ENCODE peak calls at places on chromosome 7, in five cellular contexts. L is body of pancreas, R is adrenal gland, Y is heart left ventricle, W is GM12878. B is an unnamed sample.

GRCh38 chr7:64400401-64400800 is 86.6 kb downstream of the ZNF736 start:
- DNase-seq in R (no peak), Y (no peak), W (no peak), L (no peak), B (no peak)

GRCh38 chr7:44912775-44913347 is 27.5 kb upstream of the PURB start:
- DNase-seq in Y (no peak), W (no peak), R (no peak), L (peak), B (no peak)

GRCh38 chr7:139739863-139740597 is 37.8 kb downstream of the HIPK2 start:
- DNase-seq in L (peak), W (no peak), R (no peak), Y (peak), B (no peak)

GRCh38 chr7:46705416-46706255 is 784.6 kb upstream of the IGFBP3 start:
- DNase-seq in L (no peak), W (no peak), R (no peak), Y (no peak), B (no peak)

GRCh38 chr7:95672434-95672833 is 76.1 kb upstream of the PDK4 start:
- DNase-seq in R (no peak), L (no peak), Y (no peak), W (no peak), B (no peak)

GRCh38 chr7:118590107-118590506 is 365.6 kb downstream of the ANKRD7 start:
- DNase-seq in R (no peak), Y (no peak), L (no peak), W (no peak), B (peak)

GRCh38 chr7:38744746-38745145 is 113.6 kb upstream of the AMPH start:
- DNase-seq in W (no peak), R (no peak), L (no peak), Y (no peak), B (no peak)

GRCh38 chr7:36154255-36155212 is 1.5 kb downstream of the EEPD1 start:
- DNase-seq in Y (peak), L (no peak), R (peak), W (no peak), B (no peak)

GRCh38 chr7:27031289-27032172 is 64.3 kb downstream of the HOXA1 start:
- DNase-seq in Y (no peak), L (no peak), W (peak), R (no peak), B (peak)

GRCh38 chr7:70582921-70583895 is 548.7 kb upstream of the GALNT17 start:
- DNase-seq in R (no peak), W (no peak), L (no peak), Y (no peak), B (no peak)

GRCh38 chr7:152899482-152900166 is 140.1 kb downstream of the ACTR3B start:
- DNase-seq in L (peak), R (no peak), Y (no peak), W (no peak), B (no peak)

GRCh38 chr7:88224596-88225275 is 4.9 kb upstream of the SRI start:
- DNase-seq in W (no peak), Y (no peak), L (no peak), R (no peak), B (peak)

GRCh38 chr7:727104-727805 is at the start of gene PRKAR1B:
- DNase-seq in W (no peak), R (no peak), Y (peak), L (peak), B (peak)

GRCh38 chr7:1520574-1521234 is 9.8 kb upstream of the MAFK start:
- DNase-seq in W (no peak), L (no peak), R (no peak), Y (no peak), B (no peak)

GRCh38 chr7:1861799-1862458 is 191.9 kb downstream of the ELFN1 start:
- DNase-seq in Y (no peak), L (no peak), W (no peak), R (no peak), B (no peak)

GRCh38 chr7:13770305-13770704 is 219.2 kb downstream of the ETV1 start:
- DNase-seq in L (no peak), R (no peak), Y (no peak), W (no peak), B (no peak)

GRCh38 chr7:123460616-123461015 is 73.8 kb downstream of the IQUB start:
- DNase-seq in R (no peak), W (no peak), Y (no peak), L (no peak), B (no peak)

GRCh38 chr7:132518102-132518838 is 58.0 kb downstream of the PLXNA4 start:
- DNase-seq in L (no peak), Y (no peak), W (no peak), R (no peak), B (peak)

GRCh38 chr7:106883627-106884026 is 18.5 kb downstream of the PIK3CG start:
- DNase-seq in Y (no peak), W (peak), L (no peak), R (no peak), B (no peak)

GRCh38 chr7:32427769-32428291 is 62.4 kb downstream of the LSM5 start:
- DNase-seq in W (no peak), Y (peak), R (peak), L (peak), B (peak)

DNA sequence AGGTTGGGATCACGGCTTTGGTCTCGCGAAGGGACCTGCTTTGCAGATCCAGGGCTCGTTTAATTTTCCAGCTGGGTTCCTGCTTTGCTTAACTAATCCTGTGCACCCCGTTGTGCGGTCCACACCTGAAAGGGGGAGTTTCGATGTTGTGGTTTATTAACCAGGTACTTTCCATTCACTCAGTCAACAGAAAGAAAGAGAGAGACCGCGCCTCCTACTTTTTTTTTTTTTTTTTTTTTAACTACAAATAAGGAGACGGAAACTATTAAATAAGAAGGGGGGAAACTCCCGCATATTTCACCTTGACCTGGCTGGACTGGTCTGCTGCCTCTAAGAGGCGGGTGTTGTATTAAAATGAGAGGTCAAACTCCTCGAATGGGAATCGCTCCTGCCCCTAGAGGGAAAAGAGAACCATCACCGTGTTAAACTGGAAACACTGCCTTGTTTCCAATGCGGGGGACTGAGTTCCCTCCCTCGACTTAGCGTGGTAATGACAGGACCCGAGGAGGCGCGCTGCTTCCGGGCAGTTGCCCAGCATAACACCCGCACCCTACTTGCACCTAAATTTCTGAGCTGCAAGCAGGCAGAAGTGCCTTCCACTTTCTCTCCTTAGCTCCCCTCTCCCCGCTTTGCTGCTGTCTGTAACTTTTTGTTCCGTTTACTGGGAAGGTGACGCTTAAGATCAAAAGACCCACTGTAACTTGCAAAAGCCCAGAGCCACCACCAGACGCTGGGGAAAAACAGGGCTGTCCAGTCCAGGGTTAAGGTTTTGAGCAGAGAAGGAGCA is 1.1 kb upstream of the ITGB8 start:
- DNase-seq in Y (peak), W (peak), L (peak), R (peak), B (peak)
- TF ChIP-seq POLR2A in Y (no peak), W (no peak), L (peak), R (peak), B (no peak)

GRCh38 chr7:127585044-127585953 is at the start of gene GCC1:
- DNase-seq in L (peak), R (peak), W (peak), Y (peak), B (peak)
- TF ChIP-seq POLR2A in L (peak), R (peak), W (peak), Y (no peak), B (peak)

DNA sequence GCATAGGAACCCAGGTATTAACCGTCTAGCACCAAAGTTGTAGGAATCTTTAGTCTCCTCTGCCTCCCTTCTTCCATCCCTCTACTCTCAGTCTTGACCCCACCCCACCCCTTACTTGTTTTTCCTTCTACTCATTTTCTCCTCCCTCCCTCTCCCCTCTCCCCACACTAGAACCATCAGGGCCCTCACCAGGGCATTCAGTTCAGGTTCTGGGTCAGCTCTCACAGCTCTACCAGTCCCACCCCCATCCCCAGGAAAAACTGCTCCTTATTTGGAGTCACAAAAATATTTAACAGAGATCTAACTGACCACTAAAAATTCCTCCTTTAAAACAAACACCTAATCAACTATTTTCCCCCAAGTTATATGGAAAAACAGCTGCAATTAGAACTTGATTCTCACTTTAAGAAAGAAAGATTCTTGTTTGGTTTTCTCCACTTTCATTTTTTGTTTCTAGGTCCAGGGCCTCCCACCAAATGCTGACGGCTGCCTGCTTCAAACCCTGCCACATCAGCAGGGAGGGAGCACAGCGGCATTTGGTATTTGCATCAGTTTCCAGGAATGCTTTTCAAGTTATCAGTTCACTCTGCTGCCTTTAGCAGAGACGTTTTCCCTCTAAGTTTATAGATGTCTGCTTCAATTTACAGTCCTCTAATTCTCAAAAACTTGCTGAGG is 2.8 kb upstream of the COL1A2 start:
- DNase-seq in L (no peak), R (no peak), Y (peak), W (no peak), B (no peak)
- TF ChIP-seq POLR2A in L (no peak), R (no peak), Y (no peak), W (no peak), B (no peak)

DNA sequence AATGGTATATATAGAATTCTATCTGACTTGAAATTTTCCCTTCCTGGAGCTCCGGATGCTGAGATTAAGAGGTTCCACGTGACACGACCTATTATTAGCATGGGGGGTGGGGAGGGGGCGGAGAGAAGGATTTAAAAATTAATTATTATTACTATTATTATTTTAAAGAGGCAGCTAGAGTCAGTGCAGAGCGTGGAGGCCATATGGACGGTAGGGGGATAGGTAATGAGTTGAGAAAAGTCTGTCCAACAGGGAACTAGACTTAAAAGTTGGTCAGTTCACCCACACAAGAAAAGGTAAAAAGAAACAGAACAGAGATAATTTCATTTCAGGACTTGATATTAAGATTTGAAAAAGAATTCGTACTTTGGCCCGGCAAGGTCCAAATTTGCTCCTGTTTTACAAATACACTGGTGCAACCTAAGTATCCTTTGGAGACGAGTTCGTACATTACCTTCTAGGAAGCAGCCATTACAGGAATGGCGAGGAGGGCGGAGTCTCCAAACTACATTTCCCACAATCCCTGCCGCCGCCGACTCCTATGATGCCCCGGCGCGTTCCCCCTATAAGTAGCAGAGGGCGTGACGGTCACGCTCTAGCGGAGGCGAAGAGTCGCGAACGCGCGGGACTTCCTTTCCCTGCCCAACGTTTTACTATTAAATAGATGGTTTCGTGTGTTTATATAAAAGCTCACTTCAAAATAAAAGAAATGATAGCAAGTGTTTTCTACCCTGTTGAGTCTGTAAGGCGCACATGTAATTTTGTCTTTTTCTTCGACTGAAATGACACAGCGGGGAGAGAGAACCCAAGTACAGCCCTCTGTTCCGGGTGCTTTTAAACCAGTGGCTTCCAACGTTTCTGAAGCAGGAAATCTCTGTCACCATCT is at the start of gene SMIM30:
- DNase-seq in W (peak), L (peak), R (peak), Y (peak), B (peak)
- TF ChIP-seq POLR2A in W (peak), L (peak), R (peak), Y (peak), B (peak)

GRCh38 chr7:73522081-73522818 is at the start of gene BAZ1B:
- DNase-seq in W (peak), L (peak), R (peak), Y (peak), B (peak)
- TF ChIP-seq POLR2A in W (peak), L (peak), R (no peak), Y (peak), B (peak)

GRCh38 chr7:40147371-40148246 is 12.8 kb downstream of the SUGCT start:
- DNase-seq in Y (no peak), W (no peak), L (no peak), R (no peak), B (no peak)

GRCh38 chr7:40151504-40151903 is 16.7 kb downstream of the SUGCT start:
- DNase-seq in L (no peak), R (no peak), W (no peak), Y (no peak), B (no peak)

GRCh38 chr7:40148671-40149070 is 13.9 kb downstream of the SUGCT start:
- DNase-seq in Y (no peak), L (no peak), W (no peak), R (no peak), B (peak)
- TF ChIP-seq POLR2A in Y (no peak), L (no peak), W (no peak), R (no peak), B (no peak)

DNA sequence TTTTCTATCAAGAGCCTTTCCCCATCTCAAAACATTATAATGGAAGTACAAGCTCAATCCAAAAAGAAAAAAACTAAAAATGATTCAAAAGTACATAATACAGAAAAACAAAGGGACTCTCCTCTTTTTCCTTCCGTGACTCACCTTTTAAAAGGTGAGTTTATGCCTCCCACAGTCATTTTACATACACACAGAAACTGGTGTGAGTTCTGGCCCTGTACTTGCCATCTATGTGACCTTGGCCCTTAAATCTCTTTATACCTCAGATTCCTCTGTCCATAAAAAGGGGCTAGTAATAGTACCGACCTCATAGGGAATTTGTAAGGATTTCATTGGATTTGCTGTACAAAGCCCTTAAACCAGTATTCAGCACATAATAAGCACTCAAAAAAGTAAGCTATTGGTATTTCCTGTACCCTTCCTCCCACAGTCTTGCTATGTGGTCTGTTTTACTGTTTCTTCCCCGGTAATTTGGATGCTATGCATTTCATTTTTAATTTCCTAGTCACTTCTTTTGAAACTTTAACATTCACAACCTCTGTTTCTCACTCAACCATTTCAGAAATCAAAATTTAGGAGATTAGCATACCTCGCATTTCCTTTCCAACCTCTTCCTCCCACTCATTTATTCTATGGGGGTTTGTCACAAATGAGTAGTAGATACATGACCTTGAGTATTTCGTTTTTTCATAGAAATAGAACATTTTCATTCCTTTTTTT is 39.0 kb downstream of the STK17A start:
- DNase-seq in Y (no peak), L (no peak), W (no peak), R (no peak), B (no peak)
- TF ChIP-seq POLR2A in Y (no peak), L (no peak), W (no peak), R (no peak), B (no peak)

DNA sequence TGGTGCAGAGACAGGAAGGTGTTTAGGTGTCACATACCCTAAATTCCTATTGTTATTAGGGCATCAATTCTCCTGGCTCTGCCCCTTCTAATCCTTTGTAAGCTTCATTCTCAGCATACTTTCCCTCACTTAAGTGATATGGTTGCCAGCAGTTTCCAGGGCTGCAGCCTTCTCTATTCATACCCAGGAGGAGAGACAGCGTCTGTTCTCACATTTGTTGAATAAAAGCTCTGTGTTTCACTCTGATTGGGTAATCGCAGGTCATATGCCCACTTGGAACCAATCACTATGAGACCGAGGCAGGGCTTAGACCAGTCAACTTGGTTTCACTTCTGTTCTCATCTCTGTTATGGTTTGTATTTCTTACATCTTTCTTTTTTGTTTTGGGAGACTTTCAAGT is 109.6 kb upstream of the MTPN start:
- DNase-seq in Y (peak), R (peak), W (peak), L (peak), B (no peak)
- TF ChIP-seq POLR2A in Y (no peak), R (peak), W (no peak), L (no peak), B (no peak)

DNA sequence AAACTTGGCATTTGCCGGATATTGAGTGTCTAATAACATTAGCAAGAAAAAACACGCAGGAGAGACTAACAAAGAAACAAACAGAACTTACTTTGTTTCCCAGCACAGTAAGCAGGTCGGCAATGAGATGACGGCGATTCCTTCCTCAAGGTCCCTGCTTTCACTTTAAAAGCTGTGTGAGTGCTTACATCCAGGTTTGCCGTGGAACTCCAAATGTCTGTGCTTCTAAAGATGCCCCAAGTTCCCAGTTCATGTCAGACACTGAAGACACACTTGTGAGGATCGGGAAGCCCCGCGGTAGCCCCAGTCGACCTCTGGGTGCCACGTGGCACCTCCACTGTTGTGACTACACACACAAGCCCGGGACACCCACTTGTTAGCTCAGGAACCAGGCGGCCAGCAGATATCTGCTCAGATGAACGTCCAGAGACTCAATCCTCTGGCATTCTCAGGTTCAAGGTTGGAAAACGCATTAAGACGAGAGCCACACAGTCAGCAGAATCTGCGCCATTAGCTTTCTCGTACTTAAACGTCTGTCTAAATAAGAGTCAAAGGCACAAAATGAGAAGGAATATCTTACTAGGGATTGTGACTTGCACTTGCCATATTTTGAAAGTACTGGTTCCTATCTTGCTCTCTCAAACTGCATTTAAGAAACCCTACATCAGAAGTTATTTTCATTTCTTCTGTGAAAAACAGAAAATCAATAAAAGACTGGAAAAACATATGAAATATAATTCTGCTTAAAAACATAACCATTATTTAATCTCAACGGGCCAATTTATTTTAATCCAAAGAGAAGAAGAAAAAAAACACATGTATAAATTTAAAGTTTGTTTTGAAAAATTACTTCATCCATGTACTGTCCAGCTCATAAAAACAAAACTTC is 207.6 kb upstream of the KLF14 start:
- DNase-seq in L (peak), Y (no peak), R (peak), W (no peak), B (no peak)
- TF ChIP-seq POLR2A in L (no peak), Y (no peak), R (no peak), W (peak), B (no peak)

GRCh38 chr7:30910369-30911073 is 1.1 kb upstream of the AQP1 start:
- DNase-seq in Y (no peak), W (no peak), R (no peak), L (no peak), B (peak)

GRCh38 chr7:30911133-30911532 is 520 bp upstream of the AQP1 start:
- DNase-seq in W (no peak), Y (no peak), R (no peak), L (no peak), B (no peak)

GRCh38 chr7:30912021-30912420 is 368 bp downstream of the AQP1 start:
- DNase-seq in Y (no peak), L (no peak), R (no peak), W (no peak), B (no peak)

GRCh38 chr7:30912454-30912985 is 867 bp downstream of the AQP1 start:
- DNase-seq in R (no peak), Y (no peak), L (no peak), W (no peak), B (no peak)

GRCh38 chr7:30911561-30911969 is at the start of gene AQP1:
- DNase-seq in R (no peak), Y (peak), L (peak), W (no peak), B (peak)
- TF ChIP-seq POLR2A in R (no peak), Y (peak), L (peak), W (no peak), B (peak)